ENCODE peak calls at places on chromosomes 4 and X, in six cellular contexts. G is sigmoid colon, P is heart right ventricle, D is right lobe of liver, Y is Peyer's patch, R is endodermal cell. M is an unnamed sample.
A peak's percentile ranks its signal among the peaks of the same experiment; 100 is the strongest.

GRCh38 chr4:16231570-16232252 is 5.4 kb upstream of the TAPT1 start:
- DNase-seq in P (no peak), D (no peak), Y (no peak), R (no peak), G (no peak), M (no peak)

GRCh38 chrX:21974011-21974385 is 33.5 kb downstream of the SMS start:
- DNase-seq in D (no peak), P (no peak), Y (no peak), G (no peak), R (no peak), M (no peak)

GRCh38 chr4:156595041-156595440 is 376.6 kb downstream of the PDGFC start:
- DNase-seq in G (no peak), R (no peak), Y (no peak), P (no peak), D (no peak), M (no peak)

GRCh38 chr4:110680217-110680616 is 57.3 kb upstream of the PITX2 start:
- DNase-seq in R (no peak), D (no peak), P (no peak), G (no peak), Y (no peak), M (no peak)

GRCh38 chrX:153725039-153725831 is 579 bp downstream of the ABCD1 start:
- DNase-seq in P (peak; percentile 23), G (no peak), Y (no peak), R (peak; percentile 65), D (peak; percentile 58), M (no peak)

GRCh38 chr4:10496200-10496599 is 39.0 kb upstream of the ZNF518B start:
- DNase-seq in Y (no peak), R (peak; percentile 92), G (no peak), P (no peak), D (no peak), M (no peak)

GRCh38 chrX:153459976-153460375 is 10.4 kb downstream of the HAUS7 start:
- DNase-seq in Y (no peak), R (no peak), D (no peak), G (no peak), P (no peak), M (no peak)

GRCh38 chr4:10006236-10006603 is 15.1 kb downstream of the SLC2A9 start:
- DNase-seq in P (no peak), D (no peak), Y (no peak), G (peak; percentile 69), R (no peak), M (no peak)

GRCh38 chr4:99047710-99048109 is 40.9 kb downstream of the ADH5 start:
- DNase-seq in R (no peak), P (no peak), D (no peak), G (no peak), Y (no peak), M (no peak)

GRCh38 chrX:72107320-72107719 is 24.4 kb downstream of the RTL5 start:
- DNase-seq in R (peak; percentile 50), Y (no peak), D (no peak), G (no peak), P (no peak), M (no peak)

GRCh38 chr4:133150643-133151300 is 1.7 kb downstream of the PCDH10 start:
- DNase-seq in G (peak; percentile 61), D (no peak), P (no peak), R (peak; percentile 80), Y (no peak), M (no peak)

GRCh38 chr4:167234388-167234881 is at the start of gene SPOCK3:
- DNase-seq in G (no peak), Y (no peak), P (peak; percentile 21), R (peak; percentile 87), D (peak; percentile 61), M (peak; percentile 23)

GRCh38 chr4:139015948-139016451 is 419 bp downstream of the NOCT start:
- DNase-seq in P (no peak), Y (no peak), G (no peak), R (peak; percentile 73), D (peak; percentile 76), M (peak; percentile 30)

GRCh38 chrX:39011454-39012204 is 210.4 kb downstream of the MID1IP1 start:
- DNase-seq in D (peak; percentile 54), R (no peak), Y (peak; percentile 66), G (no peak), P (no peak), M (peak; percentile 15)

GRCh38 chr4:173272987-173273386 is 61.2 kb downstream of the HMGB2 start:
- DNase-seq in Y (no peak), D (no peak), R (no peak), P (no peak), G (no peak), M (no peak)

GRCh38 chr4:6893449-6894085 is 16.1 kb upstream of the TBC1D14 start:
- DNase-seq in D (peak; percentile 81), R (no peak), G (peak; percentile 33), Y (peak; percentile 67), P (no peak), M (no peak)

GRCh38 chr4:23835814-23836478 is 53.9 kb downstream of the PPARGC1A start:
- DNase-seq in Y (no peak), P (no peak), D (no peak), G (no peak), R (no peak), M (no peak)

GRCh38 chr4:70703695-70704332 is 15.5 kb downstream of the UTP3 start:
- DNase-seq in D (no peak), Y (no peak), R (no peak), P (no peak), G (no peak), M (no peak)

GRCh38 chrX:150207733-150208132 is 155.4 kb upstream of the MAMLD1 start:
- DNase-seq in Y (no peak), P (no peak), D (no peak), R (no peak), G (no peak), M (no peak)
- H3K4me1 ChIP-seq in Y (no peaks in the 10 kb centered on the region), P (peaks cover 6% of the 10 kb centered on the region), D (peaks cover 8% of the 10 kb centered on the region), R (no peaks in the 10 kb centered on the region), G (no peaks in the 10 kb centered on the region), M (peaks cover 6% of the 10 kb centered on the region)

GRCh38 chrX:124217289-124218251 is 114.9 kb upstream of the TEX13D start:
- DNase-seq in Y (no peak), R (peak; percentile 63), D (no peak), G (no peak), P (no peak), M (no peak)
- H3K4me3 ChIP-seq in Y (no peak overlapping the region), R (peak overlapping the region; percentile 8), D (no peak overlapping the region), G (no peak overlapping the region), P (no peak overlapping the region), M (no peak overlapping the region)

DNA sequence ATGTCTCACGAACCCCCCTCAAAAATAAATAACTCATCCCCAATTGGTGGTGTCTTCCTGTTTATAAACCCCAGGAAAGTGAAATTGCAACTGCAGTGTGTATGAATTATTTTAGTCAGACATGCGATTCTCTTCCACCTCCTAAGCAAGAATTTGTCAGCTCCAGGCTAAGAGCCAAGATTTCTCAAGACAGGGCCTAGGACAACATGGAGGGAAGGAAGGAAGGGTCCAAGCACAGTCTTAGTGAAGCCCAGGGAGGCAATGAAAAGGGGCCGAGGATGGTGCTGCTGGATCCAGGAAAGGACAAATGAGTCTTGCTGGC is 20.0 kb downstream of the SH3KBP1 start:
- DNase-seq in R (no peak), P (no peak), Y (no peak), G (no peak), D (no peak), M (no peak)
- H3K4me1 ChIP-seq in R (no peaks in the 10 kb centered on the region), P (peaks cover 15% of the 10 kb centered on the region), Y (no peaks in the 10 kb centered on the region), G (no peaks in the 10 kb centered on the region), D (peaks cover 6% of the 10 kb centered on the region), M (peaks cover 24% of the 10 kb centered on the region)

DNA sequence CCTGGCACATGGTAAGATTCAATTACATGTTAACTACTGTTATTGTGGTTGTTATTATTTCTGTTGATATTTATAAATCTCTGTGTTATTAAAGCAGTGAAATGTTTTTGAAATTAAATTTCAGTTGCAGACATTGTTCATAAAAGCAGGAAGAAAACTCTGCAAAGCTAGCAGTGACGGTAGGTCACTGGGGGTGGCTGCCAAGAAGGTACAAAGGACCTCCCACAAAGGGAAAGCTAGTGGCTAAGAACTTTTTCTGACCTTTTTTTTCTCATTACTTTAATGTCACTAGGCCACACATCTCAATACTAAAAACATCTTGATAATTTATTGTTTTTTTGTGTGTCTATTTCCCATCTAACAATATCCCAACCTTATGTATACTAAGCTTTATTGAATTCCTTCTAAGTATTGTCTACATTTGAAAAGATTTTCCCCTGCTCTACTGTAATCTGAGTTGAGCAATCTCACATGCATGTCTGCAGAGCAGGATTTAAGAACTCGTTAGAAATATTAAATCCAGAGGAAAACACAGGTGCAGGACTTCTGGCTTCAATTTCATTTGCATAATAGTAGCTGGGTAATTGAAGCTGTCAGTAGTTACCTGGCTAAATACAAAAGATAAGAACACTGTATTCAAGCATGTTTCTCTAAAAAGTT is 197.3 kb downstream of the CFAP299 start:
- DNase-seq in Y (no peak), G (no peak), R (no peak), D (no peak), P (no peak), M (no peak)
- H3K4me3 ChIP-seq in Y (no peak overlapping the region), G (no peak overlapping the region), R (no peak overlapping the region), D (no peak overlapping the region), P (no peak overlapping the region), M (no peak overlapping the region)

DNA sequence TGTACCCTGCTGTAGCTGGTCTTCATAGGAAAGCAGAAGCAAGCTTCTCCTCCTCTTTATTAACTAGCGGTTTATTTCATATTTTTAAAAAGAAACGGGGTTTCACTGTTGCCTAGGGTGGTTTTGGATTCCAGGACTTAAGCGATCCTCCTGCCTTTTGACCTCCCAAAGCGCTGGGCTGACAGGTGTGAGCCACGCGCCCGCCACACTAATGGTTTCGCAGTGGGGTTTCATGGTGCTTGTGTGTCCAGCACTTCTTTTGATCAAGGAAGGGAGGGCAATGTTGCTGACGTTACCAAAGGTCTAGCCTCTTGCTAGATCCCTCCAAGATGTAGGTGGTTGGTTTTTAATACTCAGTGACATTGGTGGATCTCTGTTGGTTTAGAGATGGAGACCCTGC is 1.4 kb downstream of the MAEA start:
- DNase-seq in Y (peak; percentile 13), R (no peak), G (no peak), D (no peak), P (no peak), M (no peak)
- H3K4me1 ChIP-seq in Y (peaks cover 16% of the 10 kb centered on the region), R (peaks cover 6% of the 10 kb centered on the region), G (peaks cover 55% of the 10 kb centered on the region), D (peaks cover 19% of the 10 kb centered on the region), P (peaks cover 59% of the 10 kb centered on the region), M (peaks cover 68% of the 10 kb centered on the region)

DNA sequence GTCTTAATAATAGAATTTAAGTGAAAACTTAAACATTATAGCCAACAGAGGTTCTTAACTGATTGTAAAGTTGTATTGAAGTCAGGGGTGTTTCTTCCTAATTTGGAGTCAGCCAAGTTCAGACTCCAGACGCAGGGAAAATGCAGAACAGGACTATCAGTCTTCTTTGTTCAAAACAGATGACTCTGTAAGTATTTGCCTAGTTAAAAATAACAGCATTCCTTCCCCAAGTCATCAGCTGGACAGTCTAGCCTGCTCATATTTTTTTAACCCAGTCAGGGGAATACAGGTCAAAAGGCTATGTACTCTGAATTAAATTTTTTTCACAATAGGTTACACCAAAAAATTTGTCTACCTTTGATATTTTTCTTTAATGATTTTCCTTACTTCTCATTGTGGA is 73.8 kb upstream of the DCLK2 start:
- DNase-seq in R (no peak), G (no peak), P (no peak), Y (no peak), D (no peak), M (no peak)
- H3K4me3 ChIP-seq in R (no peak overlapping the region), G (no peak overlapping the region), P (no peak overlapping the region), Y (no peak overlapping the region), D (no peak overlapping the region), M (no peak overlapping the region)

DNA sequence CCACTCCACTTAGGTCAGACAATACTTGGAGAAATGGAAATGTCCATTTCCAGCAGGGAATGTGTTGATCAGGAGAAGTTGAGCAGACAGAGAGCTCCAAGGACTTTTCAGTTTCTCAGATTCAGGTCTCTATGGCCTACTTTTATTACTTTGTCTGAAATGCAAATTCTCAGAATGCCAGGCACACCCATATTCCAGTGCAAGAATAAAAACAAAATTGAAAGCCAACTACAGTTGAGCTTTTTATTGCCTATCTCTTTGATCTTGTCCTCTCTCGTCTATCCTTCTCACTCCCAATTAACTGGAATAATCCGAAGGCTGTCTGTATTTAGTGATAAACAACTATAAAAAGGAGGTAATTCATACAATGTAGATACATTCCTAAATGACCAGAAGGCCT is 72.2 kb downstream of the HPGD start:
- DNase-seq in P (no peak), D (no peak), Y (no peak), G (no peak), R (no peak), M (no peak)
- H3K4me1 ChIP-seq in P (no peaks in the 10 kb centered on the region), D (no peaks in the 10 kb centered on the region), Y (no peaks in the 10 kb centered on the region), G (peaks cover 80% of the 10 kb centered on the region), R (no peaks in the 10 kb centered on the region), M (no peaks in the 10 kb centered on the region)

M was measured in left ventricle myocardium inferior.